ENCODE peak calls at places on chromosomes 1 and 21, in ten cellular contexts. I is NCI-H446 treated with DMSO at 0.1 percent for 48 hours, N is T-helper 2 cell, Y is GM04503, K is astrocyte of the spinal cord, G is activated gamma-delta T cell treated with Interleukin-2 at 50 U/mL for 16 hours, J is naive B cell, O is endothelial cell, F is M059J, D is PC-9. X is an unnamed sample.

GRCh38 chr1:33986389-33987095 is 122.7 kb downstream of the HMGB4 start:
- DNase-seq in N (no peak), F (peak), J (no peak), G (no peak), D (no peak), K (peak), Y (peak), O (no peak), I (peak), X (peak)

GRCh38 chr1:56397409-56397808 is 182.0 kb downstream of the PLPP3 start:
- DNase-seq in D (no peak), I (no peak), K (no peak), F (no peak), Y (peak), J (no peak), N (no peak), G (no peak), O (no peak), X (no peak)

GRCh38 chr1:32878637-32879041 is 7.7 kb upstream of the HPCA start:
- DNase-seq in J (no peak), G (no peak), I (no peak), N (no peak), Y (no peak), F (no peak), O (no peak), D (no peak), K (no peak), X (no peak)

GRCh38 chr21:15053531-15053930 is 11.3 kb downstream of the NRIP1 start:
- DNase-seq in Y (no peak), K (no peak), J (no peak), O (no peak), D (no peak), F (no peak), I (no peak), G (no peak), N (no peak), X (no peak)

GRCh38 chr1:167922023-167922422 is 8.1 kb upstream of the ADCY10 start:
- DNase-seq in O (no peak), F (no peak), G (no peak), N (no peak), Y (no peak), J (no peak), D (no peak), K (peak), I (no peak), X (no peak)

GRCh38 chr1:165949335-165950130 is 122.1 kb downstream of the UCK2 start:
- DNase-seq in D (peak), F (peak), K (no peak), J (no peak), I (no peak), O (peak), G (no peak), N (no peak), Y (no peak), X (no peak)

GRCh38 chr1:169115891-169116585 is 9.5 kb downstream of the ATP1B1 start:
- DNase-seq in D (peak), F (peak), O (no peak), K (no peak), I (no peak), G (no peak), Y (no peak), J (no peak), N (no peak), X (no peak)

GRCh38 chr1:89254658-89255287 is 17.9 kb downstream of the GBP5 start:
- DNase-seq in J (no peak), I (peak), D (no peak), G (no peak), O (no peak), F (peak), K (no peak), N (no peak), Y (no peak), X (no peak)

GRCh38 chr21:27564684-27565280 is 597.9 kb upstream of the ADAMTS5 start:
- DNase-seq in O (peak), K (peak), I (peak), N (no peak), D (peak), J (no peak), G (no peak), F (peak), Y (no peak), X (no peak)

GRCh38 chr1:14095001-14095400 is 395.0 kb downstream of the PRDM2 start:
- DNase-seq in Y (no peak), K (peak), N (no peak), D (no peak), G (no peak), O (no peak), J (no peak), I (no peak), F (peak), X (no peak)

GRCh38 chr1:156126043-156126700 is 11.7 kb downstream of the LMNA start:
- DNase-seq in K (peak), I (peak), F (peak), J (no peak), D (peak), O (peak), N (peak), G (peak), Y (peak), X (no peak)

GRCh38 chr1:44073528-44073927 is 42.3 kb upstream of the SLC6A9 start:
- DNase-seq in K (no peak), D (no peak), Y (no peak), G (no peak), N (no peak), J (peak), O (no peak), I (no peak), F (no peak), X (no peak)

GRCh38 chr1:34113887-34114286 is 51.1 kb downstream of the CSMD2 start:
- DNase-seq in F (peak), J (no peak), O (peak), D (no peak), N (no peak), G (no peak), Y (no peak), K (no peak), I (no peak), X (no peak)

GRCh38 chr1:89547563-89548485 is 23.2 kb downstream of the LRRC8B start:
- DNase-seq in I (peak), K (peak), G (no peak), J (no peak), O (no peak), Y (no peak), F (peak), D (peak), N (peak), X (no peak)

GRCh38 chr1:85428471-85429077 is 36.4 kb downstream of the DDAH1 start:
- DNase-seq in G (no peak), F (no peak), J (no peak), D (no peak), N (no peak), Y (no peak), I (no peak), K (no peak), O (no peak), X (peak)

GRCh38 chr1:14334336-14335176 is 263.9 kb upstream of the KAZN start:
- DNase-seq in G (no peak), Y (no peak), J (no peak), N (no peak), I (no peak), O (no peak), D (no peak), F (peak), K (no peak), X (no peak)

GRCh38 chr1:54826226-54826816 is 25.2 kb upstream of the TTC22 start:
- DNase-seq in K (no peak), G (no peak), F (no peak), N (no peak), Y (no peak), J (no peak), D (no peak), I (no peak), O (no peak), X (no peak)

GRCh38 chr1:15616704-15617172 is 520 bp upstream of the DDI2 start:
- DNase-seq in I (no peak), J (no peak), O (peak), Y (no peak), N (no peak), D (no peak), K (no peak), F (peak), G (no peak), X (no peak)

GRCh38 chr1:179099891-179100290 is 18.0 kb downstream of the TOR3A start:
- DNase-seq in G (no peak), I (no peak), K (no peak), D (no peak), O (no peak), J (no peak), N (no peak), Y (no peak), F (no peak), X (no peak)

GRCh38 chr1:182616130-182617074 is 12.2 kb upstream of the RGS16 start:
- DNase-seq in N (peak), Y (no peak), J (peak), K (peak), O (no peak), D (peak), G (peak), F (peak), I (peak), X (peak)

GRCh38 chr1:229784834-229785233 is 158.8 kb downstream of the URB2 start:
- DNase-seq in Y (no peak), N (no peak), K (no peak), O (no peak), J (no peak), I (no peak), F (no peak), G (no peak), D (no peak), X (no peak)

GRCh38 chr1:24483441-24483840 is 19.2 kb upstream of the RCAN3 start:
- DNase-seq in O (no peak), K (no peak), J (no peak), I (no peak), F (no peak), D (no peak), G (no peak), Y (no peak), N (no peak), X (no peak)

GRCh38 chr21:45109831-45110492 is 35.6 kb downstream of the ADARB1 start:
- DNase-seq in J (peak), D (no peak), O (no peak), K (peak), Y (no peak), G (no peak), F (peak), N (no peak), I (no peak), X (no peak)

GRCh38 chr1:114032271-114033218 is 53.3 kb downstream of the OLFML3 start:
- DNase-seq in I (no peak), G (no peak), D (no peak), F (peak), N (no peak), J (no peak), K (peak), O (no peak), Y (peak), X (no peak)

GRCh38 chr1:115648717-115649691 is 7.2 kb downstream of the VANGL1 start:
- DNase-seq in J (no peak), I (no peak), F (peak), K (peak), G (no peak), N (no peak), D (no peak), O (no peak), Y (no peak), X (no peak)

GRCh38 chr21:33380483-33380998 is 22.7 kb upstream of the IFNGR2 start:
- DNase-seq in J (peak), D (peak), G (peak), O (no peak), N (peak), I (peak), F (peak), K (peak), Y (peak), X (peak)

X was measured in DMS 273 treated with DMSO at 0.1 percent for 48 hours.